ENCODE peak calls at places on chromosomes 6 and 20, in seven cellular contexts. One of them, this sample, is unnamed.

GRCh38 chr6:3962897-3963296 is 113.7 kb downstream of the FAM50B start:
- DNase-seq in heart left ventricle: no peak
- DNase-seq in A549: peak; percentile 49
- DNase-seq in upper lobe of left lung: no peak
- DNase-seq in ovary: no peak
- DNase-seq in adrenal gland: no peak
- DNase-seq in sigmoid colon: no peak
- DNase-seq in this sample: no peak

GRCh38 chr20:59269396-59270025 is 30.9 kb upstream of the EDN3 start:
- DNase-seq in heart left ventricle: no peak
- DNase-seq in A549: no peak
- DNase-seq in upper lobe of left lung: no peak
- DNase-seq in ovary: no peak
- DNase-seq in adrenal gland: no peak
- DNase-seq in sigmoid colon: no peak
- DNase-seq in this sample: no peak

GRCh38 chr20:44736170-44737021 is 9.3 kb upstream of the KCNK15 start:
- DNase-seq in heart left ventricle: peak; percentile 71
- DNase-seq in A549: peak; percentile 97
- DNase-seq in upper lobe of left lung: peak; percentile 56
- DNase-seq in ovary: peak; percentile 58
- DNase-seq in adrenal gland: peak; percentile 72
- DNase-seq in sigmoid colon: peak; percentile 88
- DNase-seq in this sample: no peak

GRCh38 chr6:114435985-114436384 is 93.2 kb upstream of the HS3ST5 start:
- DNase-seq in heart left ventricle: no peak
- DNase-seq in A549: no peak
- DNase-seq in upper lobe of left lung: no peak
- DNase-seq in ovary: no peak
- DNase-seq in adrenal gland: no peak
- DNase-seq in sigmoid colon: no peak
- DNase-seq in this sample: no peak

GRCh38 chr6:145367149-145367548 is 368.2 kb downstream of the EPM2A start:
- DNase-seq in heart left ventricle: no peak
- DNase-seq in A549: no peak
- DNase-seq in upper lobe of left lung: no peak
- DNase-seq in ovary: no peak
- DNase-seq in adrenal gland: no peak
- DNase-seq in sigmoid colon: no peak
- DNase-seq in this sample: no peak

GRCh38 chr6:69622230-69622629 is 174.6 kb downstream of the LMBRD1 start:
- DNase-seq in heart left ventricle: no peak
- DNase-seq in A549: no peak
- DNase-seq in upper lobe of left lung: no peak
- DNase-seq in ovary: no peak
- DNase-seq in adrenal gland: no peak
- DNase-seq in sigmoid colon: no peak
- DNase-seq in this sample: no peak

GRCh38 chr20:63627129-63627699 is 313 bp upstream of the GMEB2 start:
- DNase-seq in heart left ventricle: peak; percentile 97
- DNase-seq in A549: peak; percentile 97
- DNase-seq in upper lobe of left lung: peak; percentile 94
- DNase-seq in ovary: peak; percentile 97
- DNase-seq in adrenal gland: peak; percentile 94
- DNase-seq in sigmoid colon: peak; percentile 98
- DNase-seq in this sample: peak; percentile 99

GRCh38 chr6:41494212-41495115 is 51.7 kb upstream of the FOXP4 start:
- DNase-seq in heart left ventricle: no peak
- DNase-seq in A549: no peak
- DNase-seq in upper lobe of left lung: no peak
- DNase-seq in ovary: no peak
- DNase-seq in adrenal gland: no peak
- DNase-seq in sigmoid colon: no peak
- DNase-seq in this sample: no peak

GRCh38 chr20:8223096-8223870 is 91.2 kb downstream of the PLCB1 start:
- DNase-seq in heart left ventricle: no peak
- DNase-seq in A549: peak; percentile 47
- DNase-seq in upper lobe of left lung: no peak
- DNase-seq in ovary: no peak
- DNase-seq in adrenal gland: no peak
- DNase-seq in sigmoid colon: no peak
- DNase-seq in this sample: no peak

GRCh38 chr6:35392773-35393672 is 50.7 kb downstream of the PPARD start:
- DNase-seq in heart left ventricle: no peak
- DNase-seq in A549: no peak
- DNase-seq in upper lobe of left lung: no peak
- DNase-seq in ovary: peak; percentile 71
- DNase-seq in adrenal gland: no peak
- DNase-seq in sigmoid colon: no peak
- DNase-seq in this sample: no peak

GRCh38 chr6:159761135-159761872 is 541 bp upstream of the ACAT2 start:
- DNase-seq in heart left ventricle: no peak
- DNase-seq in A549: no peak
- DNase-seq in upper lobe of left lung: peak; percentile 28
- DNase-seq in ovary: no peak
- DNase-seq in adrenal gland: peak; percentile 27
- DNase-seq in sigmoid colon: peak; percentile 75
- DNase-seq in this sample: no peak

GRCh38 chr6:112665114-112665513 is 318.0 kb downstream of the RFPL4B start:
- DNase-seq in heart left ventricle: no peak
- DNase-seq in A549: no peak
- DNase-seq in upper lobe of left lung: no peak
- DNase-seq in ovary: no peak
- DNase-seq in adrenal gland: no peak
- DNase-seq in sigmoid colon: no peak
- DNase-seq in this sample: no peak

GRCh38 chr20:1619861-1620444 is at the start of gene SIRPB1:
- DNase-seq in heart left ventricle: no peak
- DNase-seq in A549: no peak
- DNase-seq in upper lobe of left lung: peak; percentile 59
- DNase-seq in ovary: no peak
- DNase-seq in adrenal gland: no peak
- DNase-seq in sigmoid colon: no peak
- DNase-seq in this sample: no peak

GRCh38 chr20:38426498-38426897 is 8.6 kb downstream of the SNHG17 start:
- DNase-seq in heart left ventricle: no peak
- DNase-seq in A549: no peak
- DNase-seq in upper lobe of left lung: no peak
- DNase-seq in ovary: no peak
- DNase-seq in adrenal gland: no peak
- DNase-seq in sigmoid colon: no peak
- DNase-seq in this sample: no peak
- TF ChIP-seq POLR2A in heart left ventricle: no peak
- TF ChIP-seq POLR2A in A549: no peak
- TF ChIP-seq POLR2A in upper lobe of left lung: no peak
- TF ChIP-seq POLR2A in ovary: no peak
- TF ChIP-seq POLR2A in adrenal gland: no peak
- TF ChIP-seq POLR2A in sigmoid colon: no peak
- TF ChIP-seq POLR2A in this sample: no peak

GRCh38 chr6:37493047-37493995 is 6.4 kb downstream of the CCDC167 start:
- DNase-seq in heart left ventricle: no peak
- DNase-seq in A549: no peak
- DNase-seq in upper lobe of left lung: no peak
- DNase-seq in ovary: peak; percentile 55
- DNase-seq in adrenal gland: no peak
- DNase-seq in sigmoid colon: no peak
- DNase-seq in this sample: no peak

GRCh38 chr6:37495199-37495913 is 4.3 kb downstream of the CCDC167 start:
- DNase-seq in heart left ventricle: no peak
- DNase-seq in A549: no peak
- DNase-seq in upper lobe of left lung: no peak
- DNase-seq in ovary: no peak
- DNase-seq in adrenal gland: no peak
- DNase-seq in sigmoid colon: no peak
- DNase-seq in this sample: no peak

GRCh38 chr6:37500294-37500608 is 558 bp upstream of the CCDC167 start:
- DNase-seq in heart left ventricle: no peak
- DNase-seq in A549: no peak
- DNase-seq in upper lobe of left lung: no peak
- DNase-seq in ovary: no peak
- DNase-seq in adrenal gland: no peak
- DNase-seq in sigmoid colon: no peak
- DNase-seq in this sample: no peak

GRCh38 chr6:37499433-37500293 is at the start of gene CCDC167:
- DNase-seq in heart left ventricle: peak; percentile 96
- DNase-seq in A549: peak; percentile 98
- DNase-seq in upper lobe of left lung: peak; percentile 96
- DNase-seq in ovary: peak; percentile 95
- DNase-seq in adrenal gland: peak; percentile 96
- DNase-seq in sigmoid colon: peak; percentile 97
- DNase-seq in this sample: peak; percentile 96

DNA sequence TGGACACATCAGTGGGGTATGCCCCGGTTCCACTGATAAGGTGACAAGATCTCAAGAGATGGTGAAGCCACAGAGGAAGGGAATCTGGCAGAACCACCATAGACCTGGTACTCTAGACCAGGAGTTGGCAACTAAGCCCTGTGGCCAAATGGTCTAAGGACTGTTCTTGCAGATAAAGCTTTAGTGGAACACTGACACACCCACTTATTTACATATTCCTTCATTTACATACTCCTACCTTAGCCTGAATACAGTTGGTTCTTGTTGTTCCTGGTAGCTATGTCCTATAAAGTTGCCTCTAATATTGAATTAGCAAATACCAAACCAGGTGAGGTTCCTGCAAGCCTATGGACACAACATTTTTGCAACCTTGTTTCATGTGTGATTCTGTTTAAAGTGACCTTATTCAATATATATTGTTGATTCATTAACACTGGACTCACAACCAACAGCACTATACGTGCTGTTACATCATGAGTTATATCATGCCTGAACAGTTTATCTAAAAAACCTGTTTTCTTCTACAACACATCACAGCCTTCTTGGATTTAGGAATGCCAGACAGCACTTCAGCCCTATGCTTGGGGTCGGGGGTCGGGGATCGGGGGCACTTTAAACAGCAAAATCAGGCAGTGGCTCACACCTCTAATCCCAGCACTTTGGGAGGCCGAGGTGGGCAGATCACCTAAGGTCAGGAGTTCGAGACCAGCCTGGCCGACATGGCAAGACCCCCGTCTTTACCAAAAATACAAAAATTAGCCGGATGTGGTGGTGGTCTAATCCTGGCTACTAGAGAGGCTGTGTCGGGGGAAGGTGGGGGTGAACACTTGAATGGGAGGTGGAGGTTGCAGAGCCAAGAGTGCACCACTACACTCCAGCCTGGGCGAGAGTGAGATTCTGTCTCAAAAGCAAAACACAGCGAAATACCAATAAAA is 2.5 kb downstream of the CCDC167 start:
- DNase-seq in heart left ventricle: no peak
- DNase-seq in A549: no peak
- DNase-seq in upper lobe of left lung: no peak
- DNase-seq in ovary: no peak
- DNase-seq in adrenal gland: no peak
- DNase-seq in sigmoid colon: no peak
- DNase-seq in this sample: no peak
- TF ChIP-seq POLR2A in heart left ventricle: no peak
- TF ChIP-seq POLR2A in A549: no peak
- TF ChIP-seq POLR2A in upper lobe of left lung: no peak
- TF ChIP-seq POLR2A in ovary: no peak
- TF ChIP-seq POLR2A in adrenal gland: no peak
- TF ChIP-seq POLR2A in sigmoid colon: no peak
- TF ChIP-seq POLR2A in this sample: no peak

DNA sequence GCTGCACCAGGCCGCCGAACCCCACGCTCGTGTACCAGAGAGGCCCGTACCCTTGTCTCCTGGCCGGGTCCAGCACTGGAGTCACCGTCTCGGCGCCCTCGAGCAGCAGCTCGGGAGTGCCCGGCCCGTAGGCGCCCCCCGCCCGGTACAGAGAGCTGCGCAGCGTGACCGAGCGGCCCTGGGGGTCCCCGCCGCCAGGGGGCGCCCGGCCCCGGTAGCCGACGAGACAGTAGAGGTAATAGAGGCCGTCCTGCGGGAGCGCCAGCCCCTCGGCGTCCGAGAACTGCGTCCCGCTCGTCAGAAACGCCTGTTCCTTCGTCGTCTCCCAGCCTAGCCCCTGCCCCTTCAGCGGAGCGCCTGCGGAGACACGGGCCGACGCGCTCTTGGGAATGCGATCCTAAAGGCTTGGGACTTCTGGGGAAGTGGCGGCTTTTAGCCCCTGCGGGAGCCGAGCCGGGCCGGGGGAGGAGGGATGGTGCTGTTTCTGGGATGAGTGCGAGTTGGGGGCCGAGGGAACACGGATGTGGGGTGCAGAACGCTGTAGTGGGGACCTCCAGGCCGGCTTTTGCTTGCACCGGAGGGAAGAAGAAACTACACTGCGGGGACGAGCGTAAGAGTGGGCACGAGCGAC is 1.3 kb downstream of the LTB start:
- DNase-seq in heart left ventricle: peak; percentile 94
- DNase-seq in A549: peak; percentile 64
- DNase-seq in upper lobe of left lung: peak; percentile 93
- DNase-seq in ovary: peak; percentile 93
- DNase-seq in adrenal gland: peak; percentile 82
- DNase-seq in sigmoid colon: peak; percentile 94
- DNase-seq in this sample: peak; percentile 59
- TF ChIP-seq POLR2A in heart left ventricle: no peak
- TF ChIP-seq POLR2A in A549: peak; percentile 44
- TF ChIP-seq POLR2A in upper lobe of left lung: no peak
- TF ChIP-seq POLR2A in ovary: no peak
- TF ChIP-seq POLR2A in adrenal gland: peak; percentile 61
- TF ChIP-seq POLR2A in sigmoid colon: peak; percentile 33
- TF ChIP-seq POLR2A in this sample: peak; percentile 44

GRCh38 chr6:131923356-131923755 is 27.8 kb downstream of the CCN2 start:
- DNase-seq in heart left ventricle: peak; percentile 41
- DNase-seq in A549: peak; percentile 78
- DNase-seq in upper lobe of left lung: peak; percentile 57
- DNase-seq in ovary: peak; percentile 44
- DNase-seq in adrenal gland: peak; percentile 30
- DNase-seq in sigmoid colon: peak; percentile 70
- DNase-seq in this sample: no peak

GRCh38 chr6:131918650-131919355 is 32.4 kb downstream of the CCN2 start:
- DNase-seq in heart left ventricle: no peak
- DNase-seq in A549: no peak
- DNase-seq in upper lobe of left lung: no peak
- DNase-seq in ovary: no peak
- DNase-seq in adrenal gland: no peak
- DNase-seq in sigmoid colon: no peak
- DNase-seq in this sample: no peak

GRCh38 chr6:131917318-131917717 is 33.9 kb downstream of the CCN2 start:
- DNase-seq in heart left ventricle: no peak
- DNase-seq in A549: no peak
- DNase-seq in upper lobe of left lung: no peak
- DNase-seq in ovary: no peak
- DNase-seq in adrenal gland: no peak
- DNase-seq in sigmoid colon: no peak
- DNase-seq in this sample: no peak

GRCh38 chr6:131917763-131918649 is 33.2 kb downstream of the CCN2 start:
- DNase-seq in heart left ventricle: no peak
- DNase-seq in A549: no peak
- DNase-seq in upper lobe of left lung: no peak
- DNase-seq in ovary: no peak
- DNase-seq in adrenal gland: no peak
- DNase-seq in sigmoid colon: no peak
- DNase-seq in this sample: no peak

DNA sequence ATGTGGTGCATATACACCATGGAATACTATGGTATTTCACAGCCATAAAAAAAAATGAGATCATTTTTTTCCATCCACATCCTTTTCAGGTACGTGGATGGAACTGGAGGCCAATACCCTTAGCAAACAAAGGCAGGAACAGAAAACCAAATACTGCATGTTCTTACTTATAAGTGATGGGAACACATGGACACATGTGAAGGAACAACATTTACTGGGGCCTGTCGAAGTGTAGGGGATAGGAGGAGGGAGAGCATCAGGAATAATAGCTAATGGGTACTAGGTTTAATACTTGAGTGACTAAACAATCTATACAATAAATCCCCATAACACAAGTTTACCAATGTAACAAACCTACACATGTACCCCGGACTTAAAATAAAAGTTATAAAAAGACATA is 30.5 kb downstream of the CCN2 start:
- DNase-seq in heart left ventricle: no peak
- DNase-seq in A549: no peak
- DNase-seq in upper lobe of left lung: no peak
- DNase-seq in ovary: no peak
- DNase-seq in adrenal gland: no peak
- DNase-seq in sigmoid colon: no peak
- DNase-seq in this sample: no peak
- TF ChIP-seq POLR2A in heart left ventricle: no peak
- TF ChIP-seq POLR2A in A549: no peak
- TF ChIP-seq POLR2A in upper lobe of left lung: no peak
- TF ChIP-seq POLR2A in ovary: no peak
- TF ChIP-seq POLR2A in adrenal gland: no peak
- TF ChIP-seq POLR2A in sigmoid colon: no peak
- TF ChIP-seq POLR2A in this sample: no peak

This sample was measured in H54.